ENCODE peak calls at places on chromosomes 12 and 14, in five cellular contexts. G is lower lobe of right lung; T is dorsolateral prefrontal cortex; I is lung; E is effector memory CD4-positive, alpha-beta T cell. C is an unnamed sample.

GRCh38 chr12:30599631-30600030 is 96.0 kb downstream of the IPO8 start:
- DNase-seq in T (no peak), E (no peak), G (no peak), I (no peak), C (no peak)

GRCh38 chr14:61438860-61439765 is 117.7 kb downstream of the PRKCH start:
- DNase-seq in G (peak), T (no peak), E (peak), I (peak), C (no peak)

GRCh38 chr12:3998968-3999792 is 126.0 kb upstream of the PARP11 start:
- DNase-seq in I (peak), E (no peak), T (no peak), G (peak), C (no peak)

GRCh38 chr12:534216-534615 is 74.5 kb downstream of the B4GALNT3 start:
- DNase-seq in I (no peak), T (no peak), G (no peak), E (no peak), C (no peak)

GRCh38 chr12:117485984-117486839 is 124.8 kb upstream of the NOS1 start:
- DNase-seq in G (no peak), I (no peak), E (no peak), T (no peak), C (no peak)

GRCh38 chr12:87848248-87848868 is 180.8 kb downstream of the C12orf50 start:
- DNase-seq in G (no peak), T (no peak), I (no peak), E (no peak), C (no peak)

GRCh38 chr12:88153959-88154358 is 11.9 kb downstream of the TMTC3 start:
- DNase-seq in T (no peak), I (no peak), G (no peak), E (no peak), C (no peak)

GRCh38 chr12:124559182-124560017 is 8.0 kb downstream of the NCOR2 start:
- DNase-seq in T (no peak), I (no peak), G (no peak), E (no peak), C (no peak)

GRCh38 chr12:131281016-131281415 is 327.3 kb downstream of the ADGRD1 start:
- DNase-seq in T (peak), I (no peak), E (no peak), G (no peak), C (no peak)

GRCh38 chr14:91649930-91650329 is 82.0 kb downstream of the CATSPERB start:
- DNase-seq in T (no peak), G (no peak), I (no peak), E (no peak), C (no peak)

GRCh38 chr14:97281741-97282140 is 484.6 kb downstream of the VRK1 start:
- DNase-seq in I (no peak), T (no peak), E (no peak), G (no peak), C (no peak)

GRCh38 chr12:113239811-113240331 is 18.6 kb downstream of the TPCN1 start:
- DNase-seq in E (no peak), G (no peak), I (no peak), T (no peak), C (no peak)

GRCh38 chr12:11723993-11724392 is 74.5 kb downstream of the ETV6 start:
- DNase-seq in E (no peak), G (no peak), I (no peak), T (no peak), C (no peak)

GRCh38 chr14:54396493-54397335 is at the start of gene CDKN3:
- DNase-seq in G (peak), T (peak), I (peak), E (peak), C (peak)

GRCh38 chr12:26748741-26749431 is 84.1 kb downstream of the ITPR2 start:
- DNase-seq in E (no peak), T (no peak), G (no peak), I (no peak), C (no peak)

GRCh38 chr12:64086946-64087345 is 135.2 kb downstream of the KICS2 start:
- DNase-seq in G (no peak), T (no peak), I (no peak), E (no peak), C (no peak)

GRCh38 chr12:64090047-64090446 is 132.0 kb downstream of the KICS2 start:
- DNase-seq in T (no peak), I (no peak), G (no peak), E (no peak), C (no peak)

GRCh38 chr12:64091186-64091585 is 130.9 kb downstream of the KICS2 start:
- DNase-seq in G (no peak), T (no peak), I (no peak), E (no peak), C (no peak)

GRCh38 chr12:64085996-64086395 is 136.1 kb downstream of the KICS2 start:
- DNase-seq in E (no peak), T (no peak), G (no peak), I (no peak), C (no peak)

DNA sequence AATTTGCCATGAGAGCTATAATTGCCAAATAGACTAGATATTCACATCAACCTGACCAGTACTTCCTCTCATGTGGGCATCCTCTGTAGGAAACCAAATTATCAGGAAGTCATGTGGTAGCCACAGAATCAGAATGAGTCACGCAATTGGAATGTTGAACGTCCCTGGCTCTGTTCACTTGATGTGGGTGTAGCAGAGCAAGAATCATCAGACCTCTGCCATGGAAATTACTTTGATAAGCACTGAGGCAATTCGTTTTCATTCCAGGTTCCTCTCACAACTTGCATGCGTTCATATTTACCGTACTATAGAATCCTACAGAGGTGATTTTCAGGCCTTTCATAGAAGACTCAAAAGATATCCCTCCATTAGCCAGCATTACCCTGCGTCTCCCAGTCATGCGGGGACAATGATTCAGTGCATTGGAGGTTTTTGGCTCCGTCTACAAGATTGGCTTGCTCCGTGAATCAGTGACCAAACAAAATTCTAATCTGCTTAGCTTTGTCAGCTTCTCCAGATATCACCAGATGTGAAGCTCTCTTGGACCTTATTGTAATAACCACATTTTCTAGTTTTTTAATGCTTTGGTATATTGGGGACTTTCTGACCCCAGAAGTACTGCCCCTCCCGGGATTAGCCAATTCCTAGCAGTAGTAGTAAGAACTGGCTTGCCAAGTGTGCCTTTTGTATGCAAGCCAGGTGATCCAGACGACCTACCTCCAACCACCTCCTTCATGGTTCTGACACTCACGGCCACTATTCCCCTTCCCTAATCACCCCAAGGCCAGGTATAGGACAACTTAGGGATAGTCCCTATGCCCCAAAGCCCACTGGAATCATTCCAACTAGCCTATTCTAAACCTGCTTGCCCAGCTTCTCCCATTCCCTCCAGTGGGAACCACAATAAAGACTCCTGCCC is 133.4 kb downstream of the KICS2 start:
- DNase-seq in E (no peak), I (peak), G (no peak), T (no peak), C (no peak)
- H3K27ac ChIP-seq in E (no peak), I (peak), G (peak), T (peak), C (no peak)

DNA sequence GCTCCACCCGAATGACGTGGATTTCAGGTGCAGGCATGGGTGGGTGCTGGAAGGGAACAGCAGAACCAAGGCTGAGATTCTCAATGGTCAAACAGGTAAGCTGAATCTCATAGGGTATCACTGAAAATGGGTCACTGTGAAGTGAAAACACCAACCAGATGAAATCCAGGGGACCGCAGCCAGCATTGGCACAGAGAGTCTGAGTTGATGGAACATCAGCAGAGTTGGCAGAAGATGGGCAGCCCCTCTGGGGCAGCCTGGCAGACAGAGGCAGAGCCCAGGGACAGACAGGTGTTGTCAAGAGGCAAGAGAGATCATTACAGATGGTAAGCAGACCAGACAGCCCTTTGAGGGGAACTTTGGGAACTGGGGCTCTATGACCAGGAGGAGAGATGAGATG is 48.0 kb downstream of the ACTN1 start:
- DNase-seq in T (no peak), G (no peak), I (no peak), E (no peak), C (no peak)
- H3K27ac ChIP-seq in T (no peak), G (no peak), I (no peak), E (no peak), C (no peak)

GRCh38 chr12:114913871-114914801 is 230.2 kb upstream of the TBX3 start:
- DNase-seq in T (no peak), G (no peak), E (no peak), I (no peak), C (no peak)
- H3K27ac ChIP-seq in T (no peak), G (no peak), E (no peak), I (no peak), C (no peak)

DNA sequence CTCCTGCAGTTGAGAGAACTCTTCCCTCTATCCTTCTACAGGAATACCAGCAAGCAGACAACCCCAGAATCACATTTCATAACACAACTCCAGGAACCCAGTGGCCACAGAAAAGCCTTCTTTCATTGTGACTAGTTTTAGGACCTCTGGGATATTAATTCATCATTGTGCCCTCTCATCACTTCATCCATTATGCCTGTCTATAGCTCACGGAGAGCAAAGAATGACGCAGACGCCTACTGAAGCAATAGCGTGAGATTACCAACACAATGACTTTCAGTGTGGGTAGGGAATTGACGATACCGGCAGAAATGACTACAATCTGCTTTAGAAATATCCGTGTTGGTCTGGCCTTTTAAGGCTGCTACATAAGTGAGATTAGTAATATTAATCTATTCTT is 158.1 kb upstream of the FOXG1 start:
- DNase-seq in I (no peak), G (no peak), T (no peak), E (no peak), C (no peak)
- H3K27ac ChIP-seq in I (no peak), G (no peak), T (peak), E (no peak), C (peak)

GRCh38 chr12:65443038-65443437 is 164.6 kb downstream of the MSRB3 start:
- DNase-seq in G (no peak), T (no peak), E (no peak), I (no peak), C (no peak)

GRCh38 chr12:65449400-65449799 is 170.9 kb downstream of the MSRB3 start:
- DNase-seq in E (no peak), G (no peak), T (no peak), I (no peak), C (no peak)

GRCh38 chr12:65442418-65442817 is 163.9 kb downstream of the MSRB3 start:
- DNase-seq in I (no peak), G (no peak), T (no peak), E (no peak), C (no peak)

GRCh38 chr12:65450610-65451009 is 172.1 kb downstream of the MSRB3 start:
- DNase-seq in E (no peak), G (no peak), T (no peak), I (no peak), C (no peak)

DNA sequence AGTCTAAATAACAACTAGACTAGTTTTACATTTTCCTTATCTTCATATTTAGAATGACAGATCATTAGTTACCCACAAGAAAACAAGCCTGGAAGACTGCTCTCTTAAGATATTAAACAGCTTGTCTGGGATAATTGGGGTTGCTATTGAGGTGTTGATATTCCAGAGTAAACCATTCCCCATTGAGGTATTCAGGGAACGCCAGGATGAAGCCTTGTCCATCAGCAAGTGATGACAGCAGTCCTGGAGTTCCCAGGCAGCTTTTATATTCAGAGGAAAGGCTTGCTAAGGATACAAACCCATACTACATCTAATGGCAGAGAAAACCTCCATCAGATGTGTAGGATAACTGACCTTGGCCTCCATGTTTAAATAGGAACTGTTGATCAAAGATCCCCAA is 168.4 kb downstream of the MSRB3 start:
- DNase-seq in I (no peak), G (no peak), E (no peak), T (no peak), C (no peak)
- H3K27ac ChIP-seq in I (no peak), G (no peak), E (no peak), T (no peak), C (no peak)

DNA sequence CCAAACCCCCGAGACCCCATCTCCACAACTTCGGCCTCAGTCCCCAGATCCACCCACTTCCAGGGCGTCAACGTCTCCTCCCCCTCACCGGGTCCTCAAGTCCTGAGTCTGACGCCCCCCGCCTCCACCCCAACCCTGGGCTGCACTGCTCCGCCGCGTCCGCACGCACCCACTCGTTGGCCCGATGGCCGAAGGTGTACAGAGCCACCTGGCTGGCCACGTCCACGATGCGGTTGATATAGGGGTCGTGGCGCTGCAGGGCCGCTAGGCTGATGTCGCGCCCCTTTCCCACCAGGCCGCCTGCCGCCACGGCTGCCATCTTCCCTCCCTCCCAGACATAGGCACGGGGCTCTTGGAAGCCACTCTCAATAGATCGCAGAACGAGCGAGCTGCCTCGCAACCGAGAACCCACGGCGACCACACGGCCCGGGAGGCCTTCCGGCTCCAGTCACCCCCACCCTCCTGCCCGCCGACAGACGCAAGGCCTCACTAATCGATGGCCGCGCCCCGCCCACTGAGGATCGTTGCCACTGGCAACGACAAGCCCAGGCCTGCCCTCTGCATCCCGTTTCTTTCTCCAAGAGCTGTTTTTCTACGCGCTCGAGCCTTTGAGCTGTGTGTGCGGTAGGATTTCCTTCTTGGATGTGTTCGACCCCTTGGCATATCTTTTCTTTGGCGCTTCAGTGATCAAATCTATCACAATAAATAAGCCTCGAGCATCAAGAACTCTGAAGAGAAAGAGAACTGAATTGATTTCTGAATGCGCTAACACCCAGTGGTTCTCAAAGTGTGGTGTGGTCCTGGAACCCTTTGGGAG is at the start of gene DCP1B:
- DNase-seq in I (peak), E (peak), T (peak), G (peak), C (peak)
- H3K27ac ChIP-seq in I (peak), E (peak), T (peak), G (peak), C (peak)

GRCh38 chr12:76515271-76515670 is 44.3 kb downstream of the OSBPL8 start:
- DNase-seq in I (no peak), E (no peak), G (no peak), T (no peak), C (no peak)

GRCh38 chr12:76523408-76523807 is 36.2 kb downstream of the OSBPL8 start:
- DNase-seq in I (no peak), E (no peak), G (no peak), T (no peak), C (no peak)

GRCh38 chr12:76518699-76519098 is 40.9 kb downstream of the OSBPL8 start:
- DNase-seq in E (no peak), T (no peak), I (no peak), G (no peak), C (no peak)

GRCh38 chr12:76520348-76520747 is 39.2 kb downstream of the OSBPL8 start:
- DNase-seq in G (no peak), E (no peak), I (no peak), T (no peak), C (no peak)

DNA sequence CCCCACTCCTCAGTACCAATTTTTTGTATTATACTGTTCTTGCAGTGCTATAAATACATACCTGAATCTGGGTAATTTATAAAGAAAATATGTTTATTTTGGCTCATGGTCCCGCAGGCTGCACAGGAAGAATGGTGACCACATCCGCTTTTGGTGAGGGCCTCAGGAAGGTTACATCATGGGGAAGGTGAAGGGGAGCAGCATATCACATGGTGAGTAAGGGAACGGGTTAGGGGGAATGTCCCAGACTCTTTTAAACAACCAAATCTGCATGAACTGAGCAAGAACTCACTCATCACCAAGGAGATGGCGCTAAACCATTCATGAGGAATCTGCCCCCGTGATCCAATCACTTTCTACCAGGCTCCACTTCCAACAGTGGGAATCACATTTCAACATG is 40.0 kb downstream of the OSBPL8 start:
- DNase-seq in T (no peak), G (no peak), E (no peak), I (no peak), C (no peak)
- H3K27ac ChIP-seq in T (no peak), G (no peak), E (no peak), I (no peak), C (no peak)

GRCh38 chr14:103099081-103099732 is 4.7 kb downstream of the EXOC3L4 start:
- DNase-seq in T (no peak), G (no peak), I (no peak), E (no peak), C (no peak)

GRCh38 chr14:103097994-103098957 is 3.8 kb downstream of the EXOC3L4 start:
- DNase-seq in G (no peak), I (no peak), T (no peak), E (no peak), C (no peak)

GRCh38 chr14:103101257-103101963 is 6.9 kb downstream of the EXOC3L4 start:
- DNase-seq in E (no peak), G (no peak), T (no peak), I (no peak), C (no peak)

GRCh38 chr14:103100281-103101121 is 6.0 kb downstream of the EXOC3L4 start:
- DNase-seq in E (no peak), G (no peak), I (no peak), T (no peak), C (no peak)

GRCh38 chr14:103099733-103100280 is 5.3 kb downstream of the EXOC3L4 start:
- DNase-seq in I (no peak), G (no peak), E (no peak), T (no peak), C (no peak)
- H3K27ac ChIP-seq in I (no peak), G (no peak), E (no peak), T (no peak), C (no peak)